ENCODE peak calls at places on chromosomes 7 and 10, in five cellular contexts. G, N, D, E and U are unnamed samples.

GRCh38 chr7:86926732-86927131 is 132.7 kb downstream of the ELAPOR2 start:
- DNase-seq in G (peak; percentile 43), N (no peak), D (peak; percentile 6), E (peak; percentile 12), U (no peak)

GRCh38 chr10:60967260-60967659 is 23.3 kb upstream of the RHOBTB1 start:
- DNase-seq in G (no peak), N (no peak), D (no peak), E (no peak), U (no peak)

GRCh38 chr10:34526186-34526585 is 288.9 kb downstream of the PARD3 start:
- DNase-seq in G (no peak), N (no peak), D (no peak), E (no peak), U (no peak)

GRCh38 chr10:72334196-72334831 is 20.4 kb downstream of the DNAJB12 start:
- DNase-seq in G (peak; percentile 52), N (no peak), D (no peak), E (no peak), U (no peak)

GRCh38 chr7:26199301-26200112 is 1.0 kb downstream of the HNRNPA2B1 start:
- DNase-seq in G (peak; percentile 70), N (peak; percentile 73), D (peak; percentile 57), E (no peak), U (peak; percentile 23)

GRCh38 chr7:98864726-98865420 is 4.9 kb downstream of the TMEM130 start:
- DNase-seq in G (no peak), N (no peak), D (no peak), E (no peak), U (no peak)

GRCh38 chr7:122136033-122136432 is 8.0 kb downstream of the AASS start:
- DNase-seq in G (no peak), N (no peak), D (no peak), E (no peak), U (no peak)

GRCh38 chr7:11754123-11754522 is 77.9 kb downstream of the THSD7A start:
- DNase-seq in G (no peak), N (no peak), D (no peak), E (no peak), U (no peak)

GRCh38 chr10:43203491-43204393 is 63.1 kb downstream of the RASGEF1A start:
- DNase-seq in G (no peak), N (peak; percentile 41), D (no peak), E (no peak), U (no peak)